ENCODE peak calls at places on chromosome 15, in ten cellular contexts. R is stimulated activated naive CD8-positive, alpha-beta T cell treated with anti-CD3 and anti-CD28 coated beads, Interleukin-15, amount 100 ng/mL, for 72 hours; I is GM04503; E is H54; D is activated gamma-delta T cell treated with Interleukin-2 at 50 U/mL for 16 hours; M is ACHN; X is non-pigmented ciliary epithelial cell; Z is astrocyte of the spinal cord; Y is A549; C is LoVo. G is an unnamed sample.

GRCh38 chr15:96342143-96342466 is 11.6 kb downstream of the NR2F2 start:
- DNase-seq in R (no peak), I (no peak), E (no peak), D (no peak), M (no peak), X (no peak), Z (peak; percentile 40), Y (no peak), C (no peak), G (no peak)

GRCh38 chr15:62739082-62739481 is 303.5 kb upstream of the TPM1 start:
- DNase-seq in R (no peak), I (no peak), E (peak; percentile 49), D (no peak), M (no peak), X (no peak), Z (peak; percentile 67), Y (peak; percentile 32), C (no peak), G (no peak)

GRCh38 chr15:84960391-84961113 is 21.1 kb upstream of the PDE8A start:
- DNase-seq in R (no peak), I (no peak), E (no peak), D (no peak), M (no peak), X (no peak), Z (peak; percentile 18), Y (no peak), C (no peak), G (no peak)

GRCh38 chr15:90903733-90904536 is 833 bp downstream of the MAN2A2 start:
- DNase-seq in R (no peak), I (no peak), E (no peak), D (no peak), M (peak; percentile 9), X (no peak), Z (no peak), Y (peak; percentile 46), C (no peak), G (no peak)

GRCh38 chr15:97522362-97522761 is 438.1 kb upstream of the ARRDC4 start:
- DNase-seq in R (no peak), I (no peak), E (no peak), D (no peak), M (no peak), X (no peak), Z (peak; percentile 12), Y (no peak), C (no peak), G (no peak)

GRCh38 chr15:98904466-98905048 is 103.0 kb downstream of the PGPEP1L start:
- DNase-seq in R (no peak), I (peak; percentile 27), E (no peak), D (no peak), M (peak; percentile 45), X (no peak), Z (peak; percentile 63), Y (peak; percentile 89), C (peak; percentile 29), G (no peak)

GRCh38 chr15:62241135-62241770 is 76.2 kb upstream of the C2CD4B start:
- DNase-seq in R (no peak), I (no peak), E (peak; percentile 12), D (no peak), M (peak; percentile 34), X (no peak), Z (no peak), Y (peak; percentile 46), C (no peak), G (no peak)

GRCh38 chr15:42891569-42891968 is 29.0 kb downstream of the TTBK2 start:
- DNase-seq in R (no peak), I (no peak), E (no peak), D (no peak), M (peak; percentile 26), X (no peak), Z (peak; percentile 37), Y (no peak), C (no peak), G (no peak)

GRCh38 chr15:80003171-80003570 is 32.2 kb upstream of the BCL2A1 start:
- DNase-seq in R (no peak), I (no peak), E (no peak), D (no peak), M (no peak), X (no peak), Z (no peak), Y (no peak), C (no peak), G (no peak)

GRCh38 chr15:38668433-38669159 is 104.0 kb upstream of the RASGRP1 start:
- DNase-seq in R (no peak), I (no peak), E (no peak), D (no peak), M (no peak), X (no peak), Z (no peak), Y (no peak), C (no peak), G (no peak)

GRCh38 chr15:60255390-60255789 is 142.4 kb downstream of the ANXA2 start:
- DNase-seq in R (peak; percentile 34), I (no peak), E (no peak), D (no peak), M (peak; percentile 44), X (no peak), Z (no peak), Y (no peak), C (peak; percentile 72), G (peak; percentile 64)

GRCh38 chr15:99956820-99957641 is 223.8 kb upstream of the LYSMD4 start:
- DNase-seq in R (no peak), I (no peak), E (no peak), D (no peak), M (no peak), X (no peak), Z (no peak), Y (no peak), C (no peak), G (no peak)

GRCh38 chr15:83106994-83107840 is at the start of gene TM6SF1:
- DNase-seq in R (peak; percentile 62), I (no peak), E (no peak), D (peak; percentile 6), M (no peak), X (no peak), Z (no peak), Y (no peak), C (no peak), G (peak; percentile 35)

GRCh38 chr15:70867911-70868467 is 14.0 kb upstream of the LARP6 start:
- DNase-seq in R (no peak), I (no peak), E (no peak), D (no peak), M (no peak), X (no peak), Z (peak; percentile 65), Y (no peak), C (no peak), G (no peak)

GRCh38 chr15:66238318-66238717 is 15.2 kb downstream of the MEGF11 start:
- DNase-seq in R (no peak), I (no peak), E (no peak), D (no peak), M (no peak), X (no peak), Z (no peak), Y (no peak), C (no peak), G (no peak)

GRCh38 chr15:99120050-99120777 is 15.3 kb downstream of the SYNM start:
- DNase-seq in R (no peak), I (no peak), E (no peak), D (no peak), M (no peak), X (no peak), Z (no peak), Y (no peak), C (no peak), G (no peak)

GRCh38 chr15:101804375-101804774 is 1.1 kb downstream of the OR4F6 start:
- DNase-seq in R (no peak), I (no peak), E (no peak), D (no peak), M (no peak), X (no peak), Z (no peak), Y (no peak), C (no peak), G (no peak)

GRCh38 chr15:101088788-101089578 is 162.9 kb downstream of the CHSY1 start:
- DNase-seq in R (peak; percentile 86), I (no peak), E (no peak), D (peak; percentile 78), M (peak; percentile 57), X (no peak), Z (peak; percentile 50), Y (peak; percentile 82), C (peak; percentile 74), G (peak; percentile 72)